ENCODE peak calls at places on chromosomes 13 and 19, in four cellular contexts. Z is colonic mucosa, I is K562, N is pancreas. D is an unnamed sample.

GRCh38 chr13:102721800-102722231 is 27.0 kb upstream of the METTL21C start:
- DNase-seq in I (no peak), Z (no peak), N (no peak), D (no peak)

GRCh38 chr13:110250258-110250891 is 56.6 kb downstream of the COL4A1 start:
- DNase-seq in N (no peak), Z (no peak), I (no peak), D (peak)

GRCh38 chr19:50428768-50429463 is 3.8 kb upstream of the MYBPC2 start:
- DNase-seq in Z (no peak), I (no peak), N (no peak), D (no peak)

GRCh38 chr19:5142725-5143097 is 173.8 kb downstream of the KDM4B start:
- DNase-seq in Z (no peak), N (no peak), I (no peak), D (no peak)

GRCh38 chr19:49056101-49056901 is 1.2 kb downstream of the CGB7 start:
- DNase-seq in Z (peak), I (peak), N (peak), D (peak)

GRCh38 chr13:38990693-38991092 is at the start of gene STOML3:
- DNase-seq in I (no peak), Z (no peak), N (no peak), D (no peak)

GRCh38 chr19:21022996-21023395 is 2.5 kb downstream of the ZNF430 start:
- DNase-seq in Z (no peak), I (no peak), N (no peak), D (no peak)

GRCh38 chr19:41352609-41353465 is 885 bp downstream of the TGFB1 start:
- DNase-seq in Z (peak), I (peak), N (peak), D (peak)

GRCh38 chr19:15584541-15585115 is 30.4 kb upstream of the CYP4F8 start:
- DNase-seq in N (peak), Z (peak), I (peak), D (peak)

GRCh38 chr19:17281391-17282304 is at the start of gene ANKLE1:
- DNase-seq in I (peak), Z (no peak), N (no peak), D (no peak)

GRCh38 chr19:32232449-32232848 is 113.0 kb upstream of the ZNF507 start:
- DNase-seq in N (no peak), I (no peak), Z (no peak), D (no peak)

GRCh38 chr13:31885994-31886393 is 145.6 kb upstream of the FRY start:
- DNase-seq in I (no peak), Z (no peak), N (no peak), D (no peak)

GRCh38 chr19:56566904-56567273 is 379 bp upstream of the ZNF470 start:
- DNase-seq in N (peak), Z (peak), I (no peak), D (peak)

GRCh38 chr19:38894968-38895367 is 4.5 kb downstream of the SIRT2 start:
- DNase-seq in N (no peak), I (no peak), Z (no peak), D (no peak)

GRCh38 chr19:10430505-10431253 is 10.3 kb downstream of the PDE4A start:
- DNase-seq in I (peak), Z (peak), N (peak), D (peak)

GRCh38 chr13:27036236-27036981 is 135.2 kb downstream of the USP12 start:
- DNase-seq in N (no peak), I (no peak), Z (no peak), D (no peak)

GRCh38 chr19:14686411-14686810 is 3.4 kb upstream of the ZNF333 start:
- DNase-seq in Z (no peak), I (no peak), N (no peak), D (no peak)

GRCh38 chr19:48398329-48399235 is 5.1 kb downstream of the GRIN2D start:
- DNase-seq in I (peak), Z (peak), N (peak), D (peak)

GRCh38 chr19:925087-925911 is 536 bp upstream of the ARID3A start:
- DNase-seq in I (peak), N (peak), Z (peak), D (peak)

GRCh38 chr19:2887391-2887914 is 13.3 kb upstream of the ZNF57 start:
- DNase-seq in N (peak), I (peak), Z (no peak), D (no peak)

GRCh38 chr19:38656171-38656981 is 8.9 kb downstream of the ACTN4 start:
- DNase-seq in N (no peak), Z (no peak), I (no peak), D (no peak)

GRCh38 chr19:17872251-17873001 is 681 bp downstream of the SLC5A5 start:
- DNase-seq in I (no peak), N (no peak), Z (no peak), D (no peak)

GRCh38 chr19:30029721-30030510 is 87.9 kb downstream of the URI1 start:
- DNase-seq in I (no peak), Z (no peak), N (no peak), D (no peak)

GRCh38 chr13:73598021-73598712 is 536.0 kb downstream of the KLF12 start:
- DNase-seq in I (no peak), N (no peak), Z (no peak), D (no peak)

GRCh38 chr13:97574926-97575325 is 141.0 kb downstream of the RAP2A start:
- DNase-seq in Z (peak), I (no peak), N (no peak), D (peak)

GRCh38 chr19:1156305-1156801 is 17.7 kb downstream of the SBNO2 start:
- DNase-seq in I (no peak), Z (no peak), N (no peak), D (no peak)

GRCh38 chr19:10309423-10309822 is at the start of gene ZGLP1:
- DNase-seq in N (no peak), Z (no peak), I (no peak), D (no peak)

GRCh38 chr13:99027661-99028425 is 50.0 kb upstream of the DOCK9 start:
- DNase-seq in N (no peak), Z (no peak), I (no peak), D (no peak)

GRCh38 chr13:112938680-112939079 is 30.3 kb upstream of the MCF2L start:
- DNase-seq in N (no peak), Z (no peak), I (no peak), D (no peak)

DNA sequence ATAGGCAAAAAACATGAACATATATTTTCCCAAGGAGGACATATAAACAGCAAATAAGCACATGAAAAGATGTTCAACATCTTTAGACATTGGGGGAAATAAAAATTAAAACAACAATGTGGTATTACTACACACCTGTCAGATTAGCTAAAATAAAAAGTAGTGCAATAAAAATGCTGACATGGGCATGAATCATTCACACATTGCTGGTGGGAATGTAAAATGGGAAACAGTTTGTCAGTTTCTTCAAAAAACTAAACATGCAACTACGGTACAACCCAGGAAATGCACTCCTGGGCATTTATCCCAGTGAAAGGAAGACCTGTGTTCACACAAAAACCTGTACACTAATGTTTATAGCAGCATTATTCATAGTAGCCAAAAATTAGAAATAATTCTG is 5.3 kb upstream of the SUCLA2 start:
- DNase-seq in N (no peak), I (no peak), Z (no peak), D (no peak)
- H3K27ac ChIP-seq in N (no peak), I (no peak), Z (no peak), D (no peak)

GRCh38 chr19:46133777-46134231 is 9.3 kb upstream of the IGFL3 start:
- DNase-seq in I (no peak), N (no peak), Z (no peak), D (no peak)
- H3K4me3 ChIP-seq in I (no peak), N (no peak), Z (no peak), D (no peak)

GRCh38 chr13:111906816-111907215 is 160.1 kb upstream of the SOX1 start:
- DNase-seq in I (no peak), N (no peak), Z (no peak), D (no peak)
- H3K27ac ChIP-seq in I (no peak), N (no peak), Z (no peak), D (no peak)

DNA sequence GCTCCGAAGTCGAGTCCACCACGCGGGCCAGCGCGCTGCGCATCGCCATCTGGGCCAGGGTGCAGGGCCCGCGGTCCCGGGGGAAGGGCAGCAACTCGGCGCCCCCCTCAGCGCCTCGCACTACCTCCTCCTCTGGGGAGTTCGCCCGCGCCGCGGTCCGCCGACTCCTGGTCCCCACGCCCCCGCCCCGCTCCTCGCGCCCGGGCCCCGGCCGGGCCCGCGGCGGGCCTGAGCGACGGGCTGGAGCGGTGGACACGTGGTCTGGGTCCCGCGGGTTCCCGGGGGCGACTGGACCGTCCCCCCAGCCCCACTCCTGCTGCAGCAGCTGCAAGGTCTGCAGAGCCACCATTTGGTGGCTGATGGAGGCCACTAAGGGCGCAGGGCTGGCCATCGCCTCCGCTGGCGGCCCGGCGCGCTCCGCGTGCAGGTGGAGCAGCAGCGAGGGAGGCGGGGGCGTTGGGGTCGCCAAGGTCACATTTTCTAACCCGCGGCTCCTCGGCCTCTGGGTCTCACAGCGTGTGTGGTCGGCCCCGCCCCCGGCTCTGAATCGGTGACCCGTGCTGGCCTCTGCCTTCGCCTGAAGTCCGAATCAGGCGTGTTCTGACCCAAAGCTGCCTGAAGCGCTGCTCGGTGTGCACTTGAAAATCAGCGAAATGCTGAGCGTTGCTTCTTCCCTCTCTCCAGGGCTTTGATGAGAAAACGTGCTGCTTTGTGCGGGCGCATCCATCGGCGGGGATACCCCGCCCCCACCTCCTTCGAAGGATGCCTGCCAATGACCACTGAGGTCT is at the start of gene DLEU7:
- DNase-seq in Z (no peak), N (no peak), I (no peak), D (no peak)
- H3K4me3 ChIP-seq in Z (peak), N (no peak), I (no peak), D (peak)

D was measured in heart left ventricle.